ENCODE peak calls at places on chromosomes 4 and X, in ten cellular contexts. One of them, this sample, is unnamed.

GRCh38 chr4:153465922-153466636 is at the start of gene TMEM131L:
- DNase-seq in ovary: peak
- DNase-seq in lower leg skin: peak
- DNase-seq in NB4: peak
- DNase-seq in breast epithelium: no peak
- DNase-seq in HepG2: peak
- DNase-seq in upper lobe of left lung: peak
- DNase-seq in heart left ventricle: peak
- DNase-seq in esophagus squamous epithelium: peak
- DNase-seq in H54: peak
- DNase-seq in this sample: peak

GRCh38 chr4:76740866-76741662 is 156.9 kb downstream of the SOWAHB start:
- DNase-seq in NB4: no peak
- DNase-seq in ovary: no peak
- DNase-seq in heart left ventricle: no peak
- DNase-seq in upper lobe of left lung: no peak
- DNase-seq in esophagus squamous epithelium: no peak
- DNase-seq in H54: no peak
- DNase-seq in breast epithelium: no peak
- DNase-seq in HepG2: no peak
- DNase-seq in lower leg skin: no peak
- DNase-seq in this sample: no peak

GRCh38 chr4:173917255-173917960 is 366.1 kb downstream of the FBXO8 start:
- DNase-seq in HepG2: no peak
- DNase-seq in lower leg skin: no peak
- DNase-seq in H54: peak
- DNase-seq in upper lobe of left lung: no peak
- DNase-seq in breast epithelium: no peak
- DNase-seq in ovary: no peak
- DNase-seq in NB4: no peak
- DNase-seq in esophagus squamous epithelium: no peak
- DNase-seq in heart left ventricle: no peak
- DNase-seq in this sample: no peak

GRCh38 chr4:190121759-190122158 is 51.8 kb upstream of the DUX4 start:
- DNase-seq in lower leg skin: no peak
- DNase-seq in breast epithelium: peak
- DNase-seq in H54: no peak
- DNase-seq in NB4: no peak
- DNase-seq in ovary: no peak
- DNase-seq in upper lobe of left lung: no peak
- DNase-seq in HepG2: no peak
- DNase-seq in esophagus squamous epithelium: no peak
- DNase-seq in heart left ventricle: peak
- DNase-seq in this sample: peak

GRCh38 chr4:136927172-136927571 is 605.1 kb downstream of the PCDH18 start:
- DNase-seq in heart left ventricle: no peak
- DNase-seq in HepG2: no peak
- DNase-seq in ovary: no peak
- DNase-seq in lower leg skin: no peak
- DNase-seq in breast epithelium: no peak
- DNase-seq in esophagus squamous epithelium: no peak
- DNase-seq in upper lobe of left lung: no peak
- DNase-seq in H54: peak
- DNase-seq in NB4: no peak
- DNase-seq in this sample: no peak

GRCh38 chr4:123547167-123547817 is 150.7 kb downstream of the SPRY1 start:
- DNase-seq in esophagus squamous epithelium: no peak
- DNase-seq in breast epithelium: peak
- DNase-seq in heart left ventricle: no peak
- DNase-seq in H54: no peak
- DNase-seq in lower leg skin: peak
- DNase-seq in upper lobe of left lung: peak
- DNase-seq in HepG2: no peak
- DNase-seq in NB4: no peak
- DNase-seq in ovary: no peak
- DNase-seq in this sample: no peak

GRCh38 chr4:8097141-8097541 is 61.5 kb downstream of the ABLIM2 start:
- DNase-seq in lower leg skin: no peak
- DNase-seq in H54: no peak
- DNase-seq in heart left ventricle: peak
- DNase-seq in esophagus squamous epithelium: no peak
- DNase-seq in ovary: no peak
- DNase-seq in upper lobe of left lung: no peak
- DNase-seq in NB4: no peak
- DNase-seq in HepG2: no peak
- DNase-seq in breast epithelium: no peak
- DNase-seq in this sample: no peak

GRCh38 chr4:54215379-54216072 is 13.6 kb upstream of the PDGFRA start:
- DNase-seq in upper lobe of left lung: no peak
- DNase-seq in lower leg skin: no peak
- DNase-seq in breast epithelium: no peak
- DNase-seq in NB4: no peak
- DNase-seq in ovary: no peak
- DNase-seq in HepG2: no peak
- DNase-seq in heart left ventricle: no peak
- DNase-seq in esophagus squamous epithelium: no peak
- DNase-seq in H54: no peak
- DNase-seq in this sample: no peak

GRCh38 chr4:7044415-7044930 is 1.3 kb downstream of the TADA2B start:
- DNase-seq in HepG2: no peak
- DNase-seq in breast epithelium: no peak
- DNase-seq in lower leg skin: no peak
- DNase-seq in ovary: peak
- DNase-seq in NB4: no peak
- DNase-seq in upper lobe of left lung: no peak
- DNase-seq in heart left ventricle: no peak
- DNase-seq in H54: no peak
- DNase-seq in esophagus squamous epithelium: no peak
- DNase-seq in this sample: no peak

GRCh38 chrX:68746988-68747387 is 81.8 kb upstream of the EFNB1 start:
- DNase-seq in heart left ventricle: no peak
- DNase-seq in lower leg skin: no peak
- DNase-seq in upper lobe of left lung: peak
- DNase-seq in esophagus squamous epithelium: no peak
- DNase-seq in H54: no peak
- DNase-seq in HepG2: no peak
- DNase-seq in ovary: no peak
- DNase-seq in NB4: no peak
- DNase-seq in breast epithelium: no peak
- DNase-seq in this sample: no peak

GRCh38 chr4:146343776-146344175 is 129.4 kb downstream of the REELD1 start:
- DNase-seq in lower leg skin: no peak
- DNase-seq in HepG2: no peak
- DNase-seq in heart left ventricle: no peak
- DNase-seq in H54: no peak
- DNase-seq in ovary: no peak
- DNase-seq in esophagus squamous epithelium: no peak
- DNase-seq in breast epithelium: no peak
- DNase-seq in NB4: no peak
- DNase-seq in upper lobe of left lung: no peak
- DNase-seq in this sample: no peak

DNA sequence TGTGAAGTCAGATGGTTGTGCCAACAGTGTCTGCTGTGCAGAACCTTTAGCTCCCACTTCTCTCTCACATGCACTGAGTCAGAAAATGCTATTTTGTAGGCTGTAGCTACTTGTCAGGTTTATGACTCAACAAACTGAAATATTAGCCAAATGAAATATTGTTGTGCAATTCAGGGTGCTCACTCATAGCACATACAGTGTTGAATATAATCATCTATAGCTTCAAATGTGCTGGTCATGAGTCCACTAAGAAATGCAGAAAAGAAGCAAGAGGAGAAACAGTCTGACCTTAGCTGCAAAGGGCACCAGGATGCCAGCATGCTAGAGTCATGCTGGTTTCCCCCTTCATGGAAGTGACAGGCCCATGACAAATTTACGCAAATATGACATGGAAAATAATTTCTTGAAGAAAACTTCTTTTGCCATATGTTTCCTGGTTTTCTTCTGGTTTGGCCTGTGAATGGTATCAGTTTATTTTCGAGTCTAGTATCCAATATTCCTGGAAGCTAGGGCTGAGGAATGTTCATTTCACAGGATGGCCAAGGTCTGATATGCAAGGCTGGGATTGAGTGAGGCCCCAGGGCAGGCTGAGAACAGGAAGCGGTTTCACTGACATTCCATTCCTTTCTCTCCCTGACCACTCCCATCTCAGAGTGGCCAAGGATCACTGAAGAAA is 10.3 kb upstream of the CXCL2 start:
- DNase-seq in breast epithelium: no peak
- DNase-seq in heart left ventricle: peak
- DNase-seq in H54: no peak
- DNase-seq in lower leg skin: peak
- DNase-seq in ovary: no peak
- DNase-seq in NB4: peak
- DNase-seq in esophagus squamous epithelium: no peak
- DNase-seq in upper lobe of left lung: peak
- DNase-seq in HepG2: no peak
- DNase-seq in this sample: no peak
- TF ChIP-seq POLR2A in breast epithelium: no peak
- TF ChIP-seq POLR2A in heart left ventricle: no peak
- TF ChIP-seq POLR2A in H54: no peak
- TF ChIP-seq POLR2A in lower leg skin: no peak
- TF ChIP-seq POLR2A in ovary: no peak
- TF ChIP-seq POLR2A in NB4: no peak
- TF ChIP-seq POLR2A in esophagus squamous epithelium: no peak
- TF ChIP-seq POLR2A in upper lobe of left lung: peak
- TF ChIP-seq POLR2A in HepG2: no peak
- TF ChIP-seq POLR2A in this sample: no peak

GRCh38 chr4:48779095-48779997 is 733 bp downstream of the FRYL start:
- DNase-seq in lower leg skin: peak
- DNase-seq in NB4: peak
- DNase-seq in esophagus squamous epithelium: peak
- DNase-seq in breast epithelium: peak
- DNase-seq in HepG2: peak
- DNase-seq in upper lobe of left lung: peak
- DNase-seq in ovary: peak
- DNase-seq in H54: peak
- DNase-seq in heart left ventricle: peak
- DNase-seq in this sample: peak
- TF ChIP-seq POLR2A in lower leg skin: no peak
- TF ChIP-seq POLR2A in NB4: no peak
- TF ChIP-seq POLR2A in esophagus squamous epithelium: no peak
- TF ChIP-seq POLR2A in breast epithelium: no peak
- TF ChIP-seq POLR2A in HepG2: no peak
- TF ChIP-seq POLR2A in upper lobe of left lung: peak
- TF ChIP-seq POLR2A in ovary: no peak
- TF ChIP-seq POLR2A in H54: peak
- TF ChIP-seq POLR2A in heart left ventricle: no peak
- TF ChIP-seq POLR2A in this sample: peak

GRCh38 chr4:56272946-56273728 is 114.2 kb downstream of the AASDH start:
- DNase-seq in heart left ventricle: no peak
- DNase-seq in NB4: no peak
- DNase-seq in lower leg skin: no peak
- DNase-seq in ovary: no peak
- DNase-seq in upper lobe of left lung: no peak
- DNase-seq in H54: no peak
- DNase-seq in breast epithelium: no peak
- DNase-seq in HepG2: no peak
- DNase-seq in esophagus squamous epithelium: no peak
- DNase-seq in this sample: no peak
- TF ChIP-seq POLR2A in heart left ventricle: no peak
- TF ChIP-seq POLR2A in NB4: no peak
- TF ChIP-seq POLR2A in lower leg skin: no peak
- TF ChIP-seq POLR2A in ovary: no peak
- TF ChIP-seq POLR2A in upper lobe of left lung: no peak
- TF ChIP-seq POLR2A in H54: no peak
- TF ChIP-seq POLR2A in breast epithelium: no peak
- TF ChIP-seq POLR2A in HepG2: no peak
- TF ChIP-seq POLR2A in esophagus squamous epithelium: no peak
- TF ChIP-seq POLR2A in this sample: no peak

GRCh38 chrX:75155830-75156525 is at the start of gene ABCB7:
- DNase-seq in NB4: peak
- DNase-seq in breast epithelium: no peak
- DNase-seq in lower leg skin: peak
- DNase-seq in heart left ventricle: peak
- DNase-seq in ovary: peak
- DNase-seq in upper lobe of left lung: peak
- DNase-seq in HepG2: peak
- DNase-seq in H54: peak
- DNase-seq in esophagus squamous epithelium: no peak
- DNase-seq in this sample: peak
- TF ChIP-seq POLR2A in NB4: peak
- TF ChIP-seq POLR2A in breast epithelium: no peak
- TF ChIP-seq POLR2A in lower leg skin: no peak
- TF ChIP-seq POLR2A in heart left ventricle: peak
- TF ChIP-seq POLR2A in ovary: no peak
- TF ChIP-seq POLR2A in upper lobe of left lung: peak
- TF ChIP-seq POLR2A in HepG2: peak
- TF ChIP-seq POLR2A in H54: peak
- TF ChIP-seq POLR2A in esophagus squamous epithelium: no peak
- TF ChIP-seq POLR2A in this sample: peak

This sample was measured in right lobe of liver.